ENCODE peak calls at places on chromosomes 12 and 14, in four cellular contexts. X, F, S and M are unnamed samples.

GRCh38 chr14:75222208-75222701 is 45.8 kb upstream of the TMED10 start:
- DNase-seq in X (peak), F (no peak), S (no peak), M (peak)

GRCh38 chr12:57807285-57807684 is 11.2 kb downstream of the AVIL start:
- DNase-seq in X (no peak), F (no peak), S (no peak), M (no peak)

GRCh38 chr14:30240685-30241084 is 313.0 kb upstream of the PRKD1 start:
- DNase-seq in X (peak), F (no peak), S (no peak), M (no peak)

GRCh38 chr12:114254172-114254571 is 151.8 kb downstream of the TBX5 start:
- DNase-seq in X (no peak), F (no peak), S (no peak), M (no peak)

GRCh38 chr12:106131671-106132070 is 7.1 kb downstream of the NUAK1 start:
- DNase-seq in X (peak), F (no peak), S (no peak), M (peak)

GRCh38 chr12:6158263-6158662 is 33.8 kb upstream of the VWF start:
- DNase-seq in X (no peak), F (no peak), S (no peak), M (peak)

GRCh38 chr12:104975621-104976343 is 10.3 kb upstream of the NOPCHAP1 start:
- DNase-seq in X (peak), F (no peak), S (no peak), M (peak)

GRCh38 chr14:74853581-74853980 is 22.4 kb downstream of the PROX2 start:
- DNase-seq in X (no peak), F (no peak), S (no peak), M (no peak)

GRCh38 chr12:75439930-75440329 is 40.6 kb upstream of the GLIPR1 start:
- DNase-seq in X (no peak), F (no peak), S (no peak), M (no peak)